ENCODE peak calls at places on chromosomes 3 and 15, in four cellular contexts. D is MM.1S, N is PC-3, X is GM23338. Z is an unnamed sample.
A peak's percentile ranks its signal among the peaks of the same experiment; 100 is the strongest.

GRCh38 chr3:106759686-106760085 is 617.6 kb upstream of the CCDC54 start:
- DNase-seq in D (no peak), N (no peak), X (no peak), Z (no peak)

GRCh38 chr3:82030932-82031331 is 269.5 kb upstream of the GBE1 start:
- DNase-seq in D (no peak), N (no peak), X (no peak), Z (no peak)

GRCh38 chr3:108329087-108329486 is 32.7 kb downstream of the HHLA2 start:
- DNase-seq in D (no peak), N (no peak), X (no peak), Z (no peak)

GRCh38 chr3:66478923-66479322 is 21.9 kb downstream of the LRIG1 start:
- DNase-seq in D (no peak), N (no peak), X (no peak), Z (no peak)

GRCh38 chr15:60374628-60375081 is 23.1 kb downstream of the ANXA2 start:
- DNase-seq in D (no peak), N (peak; percentile 97), X (peak; percentile 65), Z (no peak)

GRCh38 chr15:31459011-31459748 is 132.5 kb downstream of the KLF13 start:
- DNase-seq in D (peak; percentile 95), N (no peak), X (no peak), Z (peak; percentile 89)

GRCh38 chr3:19149388-19149787 is 1.1 kb downstream of the KCNH8 start:
- DNase-seq in D (peak; percentile 60), N (peak; percentile 28), X (peak; percentile 91), Z (peak; percentile 44)

GRCh38 chr3:182179631-182180030 is 467.9 kb downstream of the SOX2 start:
- DNase-seq in D (no peak), N (no peak), X (no peak), Z (no peak)

GRCh38 chr3:49714728-49715550 is 4.5 kb downstream of the AMIGO3 start:
- DNase-seq in D (no peak), N (no peak), X (no peak), Z (no peak)

GRCh38 chr3:47123857-47124256 is 40.1 kb downstream of the SETD2 start:
- DNase-seq in D (no peak), N (no peak), X (no peak), Z (no peak)

GRCh38 chr15:88834211-88834812 is 31.1 kb downstream of the ACAN start:
- DNase-seq in D (peak; percentile 45), N (peak; percentile 45), X (peak; percentile 91), Z (peak; percentile 12)

DNA sequence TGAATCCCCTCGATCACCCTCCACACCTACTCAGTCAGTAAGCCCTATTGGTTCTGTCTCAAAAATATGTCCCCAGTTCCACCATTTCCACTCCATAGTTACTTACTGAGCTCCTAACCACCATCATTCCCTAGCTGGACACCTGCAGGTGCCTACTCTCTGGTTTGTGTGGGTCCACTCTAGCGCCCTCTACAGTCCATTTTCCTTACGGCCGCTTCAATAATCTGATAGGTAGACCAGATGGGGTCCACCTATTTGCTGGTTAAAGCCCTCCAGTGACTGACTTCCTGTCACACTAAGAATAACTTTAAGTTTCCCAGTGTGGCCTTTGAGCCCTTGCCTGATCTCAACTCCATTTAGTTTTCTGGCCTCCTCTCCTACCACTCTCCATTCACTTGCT is 5.0 kb downstream of the GXYLT2 start:
- DNase-seq in D (no peak), N (no peak), X (peak; percentile 90), Z (peak; percentile 35)
- TF ChIP-seq CTCF in D (peak; percentile 31), N (peak; percentile 59), X (peak; percentile 88), Z (peak; percentile 33)

DNA sequence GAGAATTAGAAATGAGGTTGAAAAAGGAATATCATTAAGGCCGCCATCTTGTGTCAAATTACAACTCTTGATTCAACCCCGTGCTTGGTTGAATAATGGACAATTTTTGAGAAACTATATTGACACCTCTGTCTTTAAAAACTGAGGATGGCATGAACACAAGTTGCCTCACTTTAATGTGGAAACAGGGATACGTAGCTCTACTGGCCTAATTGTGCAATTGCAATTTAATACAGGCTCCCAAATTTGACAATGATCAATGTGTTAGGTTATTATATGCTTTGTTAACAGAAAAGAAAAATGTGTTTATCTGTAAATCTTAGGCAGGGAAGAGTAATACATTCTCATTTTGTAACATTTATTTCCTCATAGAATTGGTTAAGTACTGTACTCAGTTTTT is 77.1 kb upstream of the MCTP2 start:
- DNase-seq in D (no peak), N (no peak), X (peak; percentile 9), Z (no peak)
- TF ChIP-seq CTCF in D (no peak), N (peak; percentile 32), X (no peak), Z (no peak)

DNA sequence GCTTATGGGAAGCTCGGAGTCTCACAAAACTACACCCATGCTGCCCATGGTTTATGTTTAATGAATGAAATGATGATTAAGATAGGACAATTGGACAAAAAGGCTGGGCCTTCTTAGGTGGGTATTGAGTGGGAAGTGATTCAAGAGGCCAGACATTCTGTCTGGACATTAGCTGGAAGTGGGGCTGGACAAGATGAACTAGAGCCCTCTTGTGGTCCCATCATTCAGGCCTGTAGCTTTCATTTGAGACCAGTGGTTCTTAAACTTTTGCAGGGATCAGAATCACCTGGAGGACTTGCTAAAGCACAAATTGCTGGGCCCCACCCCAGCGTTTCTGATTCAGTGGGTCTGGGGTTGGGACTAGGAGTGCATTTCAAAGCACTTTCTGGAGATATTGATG is 290.4 kb upstream of the CTDSPL start:
- DNase-seq in D (no peak), N (no peak), X (no peak), Z (no peak)
- TF ChIP-seq CTCF in D (no peak), N (no peak), X (peak; percentile 31), Z (no peak)

GRCh38 chr3:167032267-167032876 is 347.7 kb downstream of the ZBBX start:
- DNase-seq in D (peak; percentile 87), N (peak; percentile 83), X (peak; percentile 74), Z (peak; percentile 27)
- TF ChIP-seq CTCF in D (peak; percentile 77), N (peak; percentile 85), X (peak; percentile 78), Z (peak; percentile 27)

GRCh38 chr15:100384108-100384410 is 42.3 kb upstream of the ADAMTS17 start:
- DNase-seq in D (no peak), N (no peak), X (no peak), Z (no peak)
- TF ChIP-seq CTCF in D (no peak), N (no peak), X (no peak), Z (no peak)

Z was measured in GM12865.